ENCODE peak calls at places on chromosomes 1 and 21, in eight cellular contexts. D, A, W, F, E, I, G and L are unnamed samples.

GRCh38 chr1:236877661-236878060 is 82.6 kb downstream of the MTR start:
- DNase-seq in G (no peak), W (no peak), E (no peak), D (no peak), I (no peak), A (no peak), F (no peak), L (no peak)

GRCh38 chr1:201015551-201016091 is 7.9 kb downstream of the KIF21B start:
- DNase-seq in A (no peak), F (no peak), D (peak; percentile 28), W (no peak), E (no peak), G (no peak), I (no peak), L (no peak)

GRCh38 chr1:7268983-7269382 is 483.7 kb downstream of the CAMTA1 start:
- DNase-seq in E (no peak), W (no peak), D (no peak), F (no peak), I (no peak), A (no peak), G (no peak), L (no peak)

GRCh38 chr1:248804771-248805681 is 20.7 kb downstream of the SH3BP5L start:
- DNase-seq in I (no peak), A (no peak), E (peak; percentile 22), W (no peak), D (peak; percentile 78), F (no peak), G (no peak), L (no peak)

GRCh38 chr1:78619803-78620579 is at the start of gene IFI44L:
- DNase-seq in F (peak; percentile 53), E (no peak), D (peak; percentile 3), A (no peak), I (no peak), W (peak; percentile 24), G (peak; percentile 26), L (no peak)

GRCh38 chr1:40381268-40382109 is 8.0 kb downstream of the SMAP2 start:
- DNase-seq in F (no peak), G (no peak), D (no peak), W (no peak), A (no peak), I (no peak), E (no peak), L (no peak)

GRCh38 chr1:186662752-186663151 is 17.5 kb downstream of the PTGS2 start:
- DNase-seq in D (no peak), G (no peak), I (no peak), F (no peak), W (no peak), E (no peak), A (no peak), L (peak; percentile 46)

GRCh38 chr1:23792151-23792945 is 1.4 kb downstream of the LYPLA2 start:
- DNase-seq in F (no peak), D (no peak), I (no peak), A (no peak), G (no peak), E (no peak), W (no peak), L (no peak)

GRCh38 chr21:32004281-32004680 is 131.5 kb downstream of the HUNK start:
- DNase-seq in F (no peak), A (no peak), I (no peak), E (no peak), G (no peak), W (peak; percentile 61), D (no peak), L (no peak)

GRCh38 chr1:39919545-39919944 is 17.8 kb upstream of the MYCL start:
- DNase-seq in F (no peak), G (peak; percentile 37), E (peak; percentile 81), W (no peak), A (peak; percentile 59), D (peak; percentile 68), I (no peak), L (no peak)

GRCh38 chr1:211829343-211830054 is 1.1 kb downstream of the LPGAT1 start:
- DNase-seq in E (peak; percentile 74), W (no peak), A (peak; percentile 4), I (peak; percentile 41), F (no peak), D (no peak), G (peak; percentile 28), L (no peak)

GRCh38 chr1:214364335-214364734 is 83.4 kb downstream of the SMYD2 start:
- DNase-seq in D (no peak), E (no peak), A (no peak), I (no peak), G (no peak), F (no peak), W (no peak), L (no peak)

GRCh38 chr1:87853576-87854351 is 525.1 kb downstream of the LMO4 start:
- DNase-seq in D (no peak), W (no peak), E (no peak), F (no peak), A (no peak), I (no peak), G (no peak), L (no peak)

GRCh38 chr1:201137579-201138310 is 10.8 kb upstream of the ASCL5 start:
- DNase-seq in I (peak; percentile 70), A (peak; percentile 81), W (peak; percentile 54), F (no peak), E (no peak), D (no peak), G (peak; percentile 80), L (peak; percentile 71)

GRCh38 chr1:205817988-205818387 is 5.0 kb upstream of the SLC41A1 start:
- DNase-seq in E (no peak), G (no peak), F (no peak), I (no peak), D (no peak), A (no peak), W (no peak), L (no peak)

GRCh38 chr1:156387899-156388813 is 19.1 kb downstream of the RHBG start:
- DNase-seq in A (no peak), W (no peak), I (peak; percentile 96), E (peak; percentile 49), D (no peak), G (no peak), F (no peak), L (no peak)

GRCh38 chr21:44601596-44602473 is 1.4 kb downstream of the KRTAP10-7 start:
- DNase-seq in D (no peak), W (no peak), I (no peak), F (no peak), A (no peak), E (no peak), G (no peak), L (no peak)

GRCh38 chr1:157517026-157517425 is 35.3 kb downstream of the FCRL5 start:
- DNase-seq in W (no peak), I (no peak), D (no peak), E (no peak), F (no peak), G (no peak), A (no peak), L (no peak)

GRCh38 chr1:110421159-110421777 is 13.8 kb upstream of the LAMTOR5 start:
- DNase-seq in W (no peak), F (no peak), G (no peak), A (no peak), D (no peak), I (no peak), E (no peak), L (peak; percentile 22)

GRCh38 chr1:22530701-22531100 is 32.6 kb upstream of the EPHA8 start:
- DNase-seq in A (no peak), I (no peak), D (no peak), G (no peak), F (no peak), E (no peak), W (no peak), L (no peak)

GRCh38 chr1:110056284-110056680 is 14.2 kb downstream of the ALX3 start:
- DNase-seq in F (no peak), A (no peak), I (no peak), W (no peak), E (no peak), D (no peak), G (no peak), L (no peak)

GRCh38 chr1:147337040-147337439 is 94.6 kb downstream of the CHD1L start:
- DNase-seq in I (no peak), A (no peak), F (no peak), G (no peak), W (no peak), D (no peak), E (no peak), L (no peak)

GRCh38 chr1:87292684-87293493 is 35.8 kb upstream of the LMO4 start:
- DNase-seq in E (peak; percentile 90), G (peak; percentile 58), W (peak; percentile 36), F (peak; percentile 40), D (peak; percentile 30), I (peak; percentile 70), A (peak; percentile 52), L (peak; percentile 24)